ENCODE peak calls at places on chromosomes 4 and X, in eight cellular contexts. R is K562, Y is lung, B is pons, U is globus pallidus, F is naive B cell, J is GM04503, O is uterus. G is an unnamed sample.

GRCh38 chr4:39068907-39069306 is 6.9 kb downstream of the KLHL5 start:
- DNase-seq in R (no peak), Y (no peak), B (no peak), U (no peak), F (no peak), J (no peak), O (no peak), G (no peak)

GRCh38 chr4:168840386-168840763 is 169.7 kb downstream of the CBR4 start:
- DNase-seq in R (no peak), Y (no peak), B (no peak), U (no peak), F (no peak), J (no peak), O (no peak), G (no peak)

GRCh38 chr4:126358041-126358440 is 1043.3 kb downstream of the FAT4 start:
- DNase-seq in R (no peak), Y (no peak), B (no peak), U (no peak), F (no peak), J (no peak), O (no peak), G (no peak)

GRCh38 chrX:133776072-133776471 is 209.3 kb downstream of the GPC3 start:
- DNase-seq in R (peak), Y (no peak), B (peak), U (peak), F (no peak), J (no peak), O (no peak), G (no peak)

GRCh38 chr4:158280856-158281255 is 70.6 kb downstream of the TMEM144 start:
- DNase-seq in R (no peak), Y (no peak), B (no peak), U (no peak), F (no peak), J (no peak), O (no peak), G (no peak)

GRCh38 chr4:87844476-87844875 is 11.7 kb downstream of the MEPE start:
- DNase-seq in R (no peak), Y (no peak), B (no peak), U (no peak), F (no peak), J (no peak), O (no peak), G (no peak)

GRCh38 chr4:5365071-5366008 is 314.1 kb downstream of the STK32B start:
- DNase-seq in R (no peak), Y (peak), B (no peak), U (no peak), F (no peak), J (peak), O (no peak), G (no peak)

GRCh38 chrX:1500701-1501624 is 36.0 kb downstream of the P2RY8 start:
- DNase-seq in R (no peak), Y (no peak), B (no peak), U (no peak), F (peak), J (no peak), O (no peak), G (peak)

GRCh38 chr4:20687894-20688293 is 12.4 kb upstream of the PACRGL start:
- DNase-seq in R (no peak), Y (no peak), B (no peak), U (no peak), F (no peak), J (peak), O (no peak), G (no peak)

GRCh38 chr4:189362364-189362763 is 578.3 kb upstream of the FRG1 start:
- DNase-seq in R (no peak), Y (no peak), B (no peak), U (no peak), F (no peak), J (no peak), O (no peak), G (no peak)

GRCh38 chr4:105276361-105276760 is 129.7 kb downstream of the TET2 start:
- DNase-seq in R (no peak), Y (no peak), B (no peak), U (no peak), F (no peak), J (no peak), O (no peak), G (no peak)

GRCh38 chr4:64747919-64748715 is 338.9 kb upstream of the TECRL start:
- DNase-seq in R (no peak), Y (no peak), B (no peak), U (no peak), F (no peak), J (no peak), O (no peak), G (no peak)

GRCh38 chr4:8539661-8540060 is 40.5 kb upstream of the GPR78 start:
- DNase-seq in R (no peak), Y (no peak), B (no peak), U (no peak), F (no peak), J (no peak), O (no peak), G (no peak)